ENCODE peak calls at places on chromosomes 5 and 9, in four cellular contexts. M, L, Y and P are unnamed samples.

GRCh38 chr5:38598994-38599611 is 42.7 kb upstream of the LIFR start:
- DNase-seq in M (no peak), Y (no peak), L (peak; percentile 89), P (no peak)

GRCh38 chr9:87381050-87381711 is 116.5 kb upstream of the DAPK1 start:
- DNase-seq in Y (no peak), M (no peak), L (peak; percentile 18), P (no peak)

GRCh38 chr5:74232281-74232680 is 408.2 kb downstream of the ENC1 start:
- DNase-seq in M (no peak), L (peak; percentile 92), Y (no peak), P (no peak)

GRCh38 chr5:33725846-33726245 is 165.9 kb downstream of the ADAMTS12 start:
- DNase-seq in L (peak; percentile 35), M (no peak), Y (no peak), P (no peak)

GRCh38 chr9:17402309-17402708 is 176.6 kb upstream of the SH3GL2 start:
- DNase-seq in L (peak; percentile 34), Y (no peak), M (no peak), P (no peak)

GRCh38 chr9:114425126-114425525 is 37.3 kb upstream of the AKNA start:
- DNase-seq in L (no peak), Y (no peak), M (no peak), P (no peak)

GRCh38 chr5:152811985-152812384 is 406.9 kb upstream of the NMUR2 start:
- DNase-seq in Y (no peak), L (no peak), M (no peak), P (no peak)

GRCh38 chr5:1746371-1747078 is 53.1 kb downstream of the MRPL36 start:
- DNase-seq in M (peak; percentile 77), L (no peak), Y (peak; percentile 48), P (peak; percentile 43)

GRCh38 chr5:67901816-67902496 is 313.6 kb upstream of the PIK3R1 start:
- DNase-seq in Y (no peak), L (no peak), M (no peak), P (no peak)

GRCh38 chr5:176889321-176890280 is 9.5 kb downstream of the HK3 start:
- DNase-seq in Y (no peak), L (no peak), M (no peak), P (peak; percentile 41)

GRCh38 chr5:58094031-58094430 is 365.9 kb downstream of the PLK2 start:
- DNase-seq in Y (no peak), L (peak; percentile 34), M (peak; percentile 50), P (no peak)

GRCh38 chr9:33737811-33738606 is 57.4 kb upstream of the PRSS3 start:
- DNase-seq in M (no peak), Y (peak; percentile 52), L (peak; percentile 62), P (no peak)

GRCh38 chr5:1110930-1111726 is 735 bp downstream of the SLC12A7 start:
- DNase-seq in L (no peak), M (no peak), Y (no peak), P (peak; percentile 73)

GRCh38 chr5:163841-164240 is 27.5 kb upstream of the LRRC14B start:
- DNase-seq in M (no peak), Y (no peak), L (no peak), P (no peak)

GRCh38 chr9:8736805-8737204 is 937.2 kb upstream of the DMAC1 start:
- DNase-seq in L (no peak), Y (no peak), M (no peak), P (no peak)

GRCh38 chr9:135468866-135469521 is 10.6 kb upstream of the PPP1R26 start:
- DNase-seq in L (peak; percentile 46), M (no peak), Y (no peak), P (no peak)

GRCh38 chr5:175561085-175561484 is 82.7 kb downstream of the SFXN1 start:
- DNase-seq in L (no peak), Y (no peak), M (no peak), P (no peak)

DNA sequence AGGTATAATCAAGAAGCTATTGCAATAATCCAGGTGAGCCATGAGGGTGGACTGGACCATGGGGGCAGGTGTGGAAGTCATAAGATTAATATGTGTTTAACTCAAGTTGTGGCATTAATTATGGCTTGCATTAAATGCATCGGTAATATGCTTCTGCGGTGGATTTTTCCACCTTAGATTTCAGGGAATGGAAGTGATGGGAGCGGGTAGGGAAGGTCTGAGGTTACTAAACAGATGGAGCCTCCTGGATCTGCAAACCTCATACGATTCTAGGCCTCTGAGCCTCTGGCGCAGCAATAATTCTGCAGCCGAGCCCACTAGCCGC is 286 bp upstream of the ZNF483 start:
- DNase-seq in L (no peak), Y (no peak), M (no peak), P (no peak)
- H3K4me3 ChIP-seq in L (peak overlapping the region; percentile 85), Y (peak overlapping the region; percentile 93), M (peak overlapping the region; percentile 57), P (peak overlapping the region; percentile 73)

GRCh38 chr5:150082889-150083288 is 3.5 kb downstream of the CSF1R start:
- DNase-seq in M (no peak), Y (no peak), L (no peak), P (no peak)
- H3K4me1 ChIP-seq in M (peaks cover 6% of the 10 kb centered on the region), Y (no peaks in the 10 kb centered on the region), L (peaks cover 4% of the 10 kb centered on the region), P (peaks cover 16% of the 10 kb centered on the region)

DNA sequence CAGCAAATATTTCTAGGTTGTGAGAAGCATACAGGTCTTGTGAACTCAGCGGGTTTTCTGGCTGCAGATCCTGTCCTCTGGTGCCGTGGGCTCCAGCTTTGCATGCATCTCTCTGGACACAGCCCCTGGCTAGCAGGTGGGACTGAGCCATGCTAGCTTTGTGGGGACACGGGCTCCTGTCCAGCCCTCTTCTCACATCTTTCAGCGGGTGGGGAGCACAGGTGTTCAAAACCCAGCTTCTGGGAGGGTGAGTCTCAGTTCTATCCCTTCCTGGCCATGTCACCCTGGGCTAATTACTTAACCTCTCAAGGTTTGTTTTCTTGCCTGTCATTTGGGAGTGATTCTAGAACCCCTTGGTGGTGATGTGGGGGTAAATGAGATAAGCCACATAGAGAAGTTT is 162.3 kb downstream of the ICE1 start:
- DNase-seq in M (no peak), Y (no peak), L (no peak), P (no peak)
- H3K4me3 ChIP-seq in M (no peak overlapping the region), Y (no peak overlapping the region), L (no peak overlapping the region), P (no peak overlapping the region)

DNA sequence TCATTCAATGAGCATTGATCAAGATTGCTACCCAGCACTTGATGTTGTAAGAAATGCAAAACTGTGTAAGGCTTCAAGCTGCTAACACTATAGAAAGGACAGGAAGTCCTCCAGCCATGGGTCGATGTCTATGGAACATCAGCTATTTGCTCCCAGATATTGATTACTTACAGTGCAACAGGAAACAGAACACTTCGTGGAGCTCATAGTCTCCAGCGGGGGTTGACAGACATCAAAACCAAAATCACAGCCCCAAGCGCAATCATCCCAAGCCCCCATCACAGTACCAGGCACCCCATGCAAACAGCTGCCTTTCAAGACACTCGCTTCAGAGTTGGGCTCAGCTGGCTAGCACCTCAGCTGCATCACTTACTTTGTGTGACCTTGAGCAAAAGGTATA is 26.8 kb upstream of the DUSP1 start:
- DNase-seq in Y (no peak), M (no peak), L (no peak), P (no peak)
- H3K4me1 ChIP-seq in Y (no peaks in the 10 kb centered on the region), M (peaks cover 47% of the 10 kb centered on the region), L (peaks cover 50% of the 10 kb centered on the region), P (peaks cover 79% of the 10 kb centered on the region)

GRCh38 chr5:88671808-88672499 is 211.0 kb downstream of the MEF2C start:
- DNase-seq in Y (no peak), M (no peak), L (no peak), P (no peak)

GRCh38 chr5:88672644-88673493 is 210.1 kb downstream of the MEF2C start:
- DNase-seq in M (no peak), Y (no peak), L (no peak), P (no peak)

GRCh38 chr5:88669314-88669713 is 213.7 kb downstream of the MEF2C start:
- DNase-seq in L (no peak), M (no peak), Y (no peak), P (no peak)

GRCh38 chr5:88674262-88675158 is 208.5 kb downstream of the MEF2C start:
- DNase-seq in L (no peak), Y (no peak), M (peak; percentile 76), P (no peak)

GRCh38 chr5:88671408-88671807 is 211.6 kb downstream of the MEF2C start:
- DNase-seq in L (no peak), M (no peak), Y (no peak), P (no peak)
- H3K4me3 ChIP-seq in L (no peak overlapping the region), M (no peak overlapping the region), Y (no peak overlapping the region), P (no peak overlapping the region)

DNA sequence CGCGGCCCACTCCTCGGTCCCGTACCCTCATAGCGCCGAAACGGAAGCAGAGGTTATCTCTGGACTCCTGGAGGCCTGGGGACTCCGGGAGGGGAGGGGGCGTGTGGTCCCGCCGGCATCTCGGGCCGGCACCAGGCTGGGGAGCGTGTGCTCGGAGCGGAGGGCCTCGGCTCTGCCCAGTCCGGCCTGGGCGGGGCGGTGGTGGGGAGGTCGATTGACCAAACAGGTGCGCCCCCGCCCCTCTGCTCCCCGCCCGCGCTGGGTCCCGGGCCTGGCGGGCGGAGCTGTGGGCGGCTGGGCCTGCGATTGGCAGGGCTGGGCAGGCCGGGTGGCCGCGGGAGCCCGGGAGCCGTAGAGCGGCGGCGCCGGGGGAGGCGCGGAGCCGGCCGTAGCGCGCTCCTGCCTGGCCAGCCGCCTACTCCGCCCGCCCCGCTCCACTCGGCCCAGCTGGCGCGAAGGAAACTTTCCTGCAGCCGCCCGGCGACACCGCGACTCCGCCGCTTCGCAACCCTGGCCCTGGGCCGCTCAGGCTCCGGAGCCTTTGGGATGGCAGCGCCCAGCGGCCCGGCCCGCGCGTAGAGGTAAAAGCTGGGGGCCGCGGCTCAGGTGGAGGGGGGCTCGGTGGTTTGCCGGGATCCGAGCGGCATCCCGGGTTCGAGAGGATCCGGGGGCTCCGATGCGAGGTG is 52.1 kb upstream of the DAB2IP start:
- DNase-seq in Y (no peak), L (peak; percentile 26), M (peak; percentile 93), P (peak; percentile 93)
- H3K4me1 ChIP-seq in Y (no peaks in the 10 kb centered on the region), L (peaks cover 26% of the 10 kb centered on the region), M (peaks cover 16% of the 10 kb centered on the region), P (peaks cover 28% of the 10 kb centered on the region)